ENCODE peak calls at places on chromosomes 16 and 17, in six cellular contexts. U is GM12891, M is GM12878, I is K562, E is H1, V is HepG2. R is an unnamed sample.

GRCh38 chr17:3770471-3770870 is 30.5 kb downstream of the ITGAE start:
- DNase-seq in U (no peak), M (no peak), I (no peak), E (no peak), V (no peak), R (no peak)

GRCh38 chr17:32917842-32918241 is 10.1 kb upstream of the TMEM98 start:
- DNase-seq in U (no peak), M (no peak), I (no peak), E (no peak), V (no peak), R (no peak)

GRCh38 chr16:88769617-88770458 is 15.2 kb downstream of the PIEZO1 start:
- DNase-seq in U (peak; percentile 91), M (no peak), I (peak; percentile 88), E (peak; percentile 60), V (no peak), R (peak; percentile 86)

GRCh38 chr16:88993946-88994600 is 17.1 kb upstream of the CBFA2T3 start:
- DNase-seq in U (no peak), M (no peak), I (no peak), E (no peak), V (no peak), R (no peak)

GRCh38 chr16:58904254-58904653 is 170.1 kb upstream of the GOT2 start:
- DNase-seq in U (no peak), M (no peak), I (no peak), E (no peak), V (no peak), R (no peak)

GRCh38 chr17:19269641-19270040 is 32.5 kb downstream of the EPN2 start:
- DNase-seq in U (no peak), M (no peak), I (no peak), E (no peak), V (no peak), R (no peak)

GRCh38 chr16:49964316-49964715 is 60.7 kb upstream of the CNEP1R1 start:
- DNase-seq in U (no peak), M (no peak), I (no peak), E (no peak), V (no peak), R (no peak)

GRCh38 chr17:41655611-41656111 is 31.3 kb upstream of the KRT17 start:
- DNase-seq in U (no peak), M (no peak), I (no peak), E (no peak), V (no peak), R (no peak)

GRCh38 chr17:49572226-49572625 is 3.4 kb upstream of the NXPH3 start:
- DNase-seq in U (no peak), M (no peak), I (no peak), E (no peak), V (no peak), R (no peak)

GRCh38 chr17:10516065-10516464 is 2.3 kb downstream of the MYH1 start:
- DNase-seq in U (no peak), M (no peak), I (no peak), E (no peak), V (no peak), R (no peak)

GRCh38 chr17:71396711-71397110 is 724.1 kb upstream of the SOX9 start:
- DNase-seq in U (no peak), M (no peak), I (no peak), E (no peak), V (no peak), R (no peak)

GRCh38 chr17:44773140-44773539 is 14.4 kb downstream of the ADAM11 start:
- DNase-seq in U (no peak), M (no peak), I (no peak), E (no peak), V (no peak), R (no peak)

GRCh38 chr16:53080345-53081031 is 25.7 kb downstream of the CHD9 start:
- DNase-seq in U (no peak), M (no peak), I (no peak), E (no peak), V (no peak), R (no peak)

GRCh38 chr17:63774982-63775290 is 966 bp downstream of the DDX42 start:
- DNase-seq in U (no peak), M (no peak), I (no peak), E (no peak), V (no peak), R (no peak)

GRCh38 chr16:67432491-67432890 is 1.6 kb downstream of the HSD11B2 start:
- DNase-seq in U (no peak), M (no peak), I (no peak), E (no peak), V (no peak), R (no peak)

GRCh38 chr16:84648595-84649510 is 542 bp downstream of the KLHL36 start:
- DNase-seq in U (peak; percentile 80), M (no peak), I (peak; percentile 94), E (no peak), V (no peak), R (peak; percentile 86)

GRCh38 chr16:77759821-77760220 is 28.5 kb upstream of the VAT1L start:
- DNase-seq in U (no peak), M (no peak), I (no peak), E (no peak), V (no peak), R (no peak)

GRCh38 chr17:28643979-28644781 is 778 bp downstream of the BLTP2 start:
- DNase-seq in U (peak; percentile 43), M (no peak), I (peak; percentile 70), E (no peak), V (peak; percentile 51), R (peak; percentile 46)
- TF ChIP-seq POLR2AphosphoS5 in U (no peak), M (no peak), I (no peak), E (no peak), V (no peak), R (no peak)

DNA sequence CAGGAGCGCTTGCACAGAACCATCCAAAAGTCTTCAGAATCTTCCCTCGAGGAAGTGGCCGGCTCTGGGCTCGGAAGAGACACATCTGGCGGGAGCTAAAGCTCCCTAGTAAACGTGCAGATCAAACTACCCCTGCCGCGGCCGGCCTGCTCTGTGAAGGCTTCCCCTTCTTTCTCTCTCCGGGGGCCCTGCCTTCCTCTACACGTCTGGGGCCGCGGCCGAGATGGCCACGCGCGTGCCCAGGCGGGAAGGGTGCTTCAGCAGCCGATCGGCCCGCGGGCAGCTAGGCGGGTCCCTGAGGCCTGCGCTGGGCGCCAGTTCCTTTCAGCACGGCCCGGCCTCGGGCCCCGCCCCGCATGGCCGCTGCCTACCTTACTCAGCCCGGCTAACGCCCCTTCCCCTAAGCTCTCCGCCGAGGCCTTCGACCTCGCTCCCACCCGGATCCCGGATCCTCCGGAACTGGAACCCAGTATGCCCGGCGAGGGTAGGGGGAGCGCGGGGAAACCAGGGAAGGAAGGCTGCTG is 408 bp downstream of the TMEM11 start:
- DNase-seq in U (no peak), M (no peak), I (peak; percentile 76), E (no peak), V (no peak), R (no peak)
- TF ChIP-seq TAF1 in U (no peak), M (no peak), I (no peak), E (no peak), V (no peak), R (no peak)

DNA sequence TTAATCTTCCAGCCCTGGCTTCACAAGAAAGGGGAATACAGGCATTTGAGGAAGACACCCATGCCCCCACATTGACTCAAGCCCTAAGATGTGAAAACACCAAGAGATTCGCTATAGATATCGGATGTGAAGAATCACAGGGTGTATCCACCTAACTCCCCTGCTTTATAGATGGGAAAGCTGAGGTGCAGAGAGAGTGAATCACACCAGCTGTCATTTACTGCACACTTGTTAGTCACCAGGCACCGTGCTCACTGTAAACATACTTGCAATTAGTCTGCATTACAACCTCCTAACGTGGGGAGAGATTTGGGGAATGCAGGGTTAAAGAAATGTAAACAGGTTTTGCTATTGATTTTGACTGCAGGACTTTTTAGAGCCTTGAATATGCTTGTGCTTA is 325.5 kb downstream of the C16orf95 start:
- DNase-seq in U (no peak), M (no peak), I (no peak), E (no peak), V (no peak), R (no peak)
- TF ChIP-seq POLR2A in U (no peak), M (no peak), I (no peak), E (no peak), V (no peak), R (no peak)

DNA sequence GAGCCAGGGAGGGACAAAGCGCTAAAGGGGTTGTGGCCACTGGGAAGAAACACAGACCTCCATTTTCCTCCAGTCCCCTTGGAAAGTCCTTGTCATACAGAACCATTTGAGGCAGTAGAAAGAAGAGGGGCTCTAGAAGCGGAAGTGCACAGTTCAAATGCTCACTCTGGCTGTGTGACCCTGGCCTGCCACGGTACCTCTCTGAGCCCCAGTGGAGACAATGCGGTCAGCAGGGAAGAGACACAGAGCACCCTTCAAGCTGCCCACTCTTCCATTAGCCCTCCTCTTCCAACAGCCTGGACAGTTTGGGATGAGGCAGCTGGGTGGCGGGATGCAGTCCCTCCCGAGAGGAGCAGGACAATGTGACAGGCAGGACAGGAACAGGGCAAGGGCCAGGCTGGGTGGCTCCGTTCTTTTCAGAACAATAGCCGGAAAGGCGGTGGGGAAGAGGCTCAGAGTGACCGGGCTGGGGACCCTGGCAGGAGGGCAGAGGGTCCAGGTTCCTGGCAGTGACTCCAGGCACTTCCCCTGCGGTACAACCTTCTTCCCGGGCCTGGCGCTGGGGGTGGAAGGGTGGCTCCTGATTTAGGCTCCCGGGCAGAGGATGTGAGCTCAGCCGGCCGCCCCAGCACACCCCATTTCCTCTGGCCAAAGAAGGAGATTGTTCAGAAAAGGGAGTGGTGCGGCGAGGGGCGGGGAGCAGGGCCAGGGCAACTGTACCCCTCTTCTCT is 5.6 kb downstream of the CASKIN2 start:
- DNase-seq in U (no peak), M (no peak), I (no peak), E (no peak), V (no peak), R (no peak)
- TF ChIP-seq POLR2AphosphoS5 in U (no peak), M (no peak), I (no peak), E (no peak), V (no peak), R (no peak)

GRCh38 chr17:13374203-13375143 is 227.3 kb downstream of the HS3ST3A1 start:
- DNase-seq in U (no peak), M (no peak), I (no peak), E (no peak), V (no peak), R (no peak)
- TF ChIP-seq TAF1 in U (no peak), M (no peak), I (no peak), E (no peak), V (no peak), R (no peak)

GRCh38 chr16:8949536-8950418 is 13.9 kb downstream of the USP7 start:
- DNase-seq in U (no peak), M (no peak), I (no peak), E (no peak), V (no peak), R (no peak)
- TF ChIP-seq POLR2A in U (no peak), M (no peak), I (no peak), E (no peak), V (no peak), R (no peak)

GRCh38 chr17:4945176-4945943 is 3.0 kb downstream of the PFN1 start:
- DNase-seq in U (no peak), M (peak; percentile 65), I (peak; percentile 42), E (no peak), V (peak; percentile 59), R (no peak)

GRCh38 chr17:4942760-4943508 is 2.9 kb downstream of the RNF167 start:
- DNase-seq in U (no peak), M (no peak), I (no peak), E (no peak), V (no peak), R (no peak)

GRCh38 chr17:4945944-4946280 is 2.4 kb downstream of the PFN1 start:
- DNase-seq in U (no peak), M (no peak), I (no peak), E (no peak), V (no peak), R (no peak)

GRCh38 chr17:4944554-4945175 is 3.7 kb downstream of the PFN1 start:
- DNase-seq in U (no peak), M (no peak), I (no peak), E (no peak), V (no peak), R (no peak)

GRCh38 chr17:4944163-4944553 is 4.1 kb downstream of the RNF167 start:
- DNase-seq in U (no peak), M (no peak), I (no peak), E (no peak), V (no peak), R (no peak)
- TF ChIP-seq POLR2AphosphoS5 in U (no peak), M (no peak), I (no peak), E (no peak), V (no peak), R (no peak)

R was measured in GM12892.